ENCODE peak calls at places on chromosomes 1 and 21, in four cellular contexts. V, B, X and H are unnamed samples.
A peak's percentile ranks its signal among the peaks of the same experiment; 100 is the strongest.

GRCh38 chr1:36342426-36343185 is 19.2 kb upstream of the EVA1B start:
- DNase-seq in V (peak; percentile 62), B (no peak), X (peak; percentile 67), H (peak; percentile 55)

GRCh38 chr21:36708512-36709029 is 9.7 kb downstream of the SIM2 start:
- DNase-seq in B (no peak), V (peak; percentile 41), X (no peak), H (no peak)

GRCh38 chr1:40143891-40144575 is 17.2 kb upstream of the RLF start:
- DNase-seq in B (peak; percentile 38), X (peak; percentile 75), V (peak; percentile 91), H (peak; percentile 86)

GRCh38 chr1:226429051-226429461 is 21.2 kb upstream of the PARP1 start:
- DNase-seq in X (no peak), B (no peak), V (no peak), H (peak; percentile 44)

GRCh38 chr1:160768295-160768657 is 27.7 kb upstream of the LY9 start:
- DNase-seq in V (peak; percentile 42), B (no peak), X (peak; percentile 59), H (peak; percentile 84)

GRCh38 chr1:214009613-214010550 is 22.1 kb downstream of the PROX1 start:
- DNase-seq in X (no peak), V (no peak), B (no peak), H (no peak)

GRCh38 chr21:37871121-37871862 is 45.0 kb downstream of the KCNJ6 start:
- DNase-seq in X (no peak), B (peak; percentile 89), V (no peak), H (no peak)

GRCh38 chr1:109669246-109669948 is 1.5 kb downstream of the GSTM2 start:
- DNase-seq in X (no peak), V (no peak), B (no peak), H (peak; percentile 17)

GRCh38 chr1:22754106-22754768 is 43.6 kb downstream of the EPHB2 start:
- DNase-seq in V (no peak), B (no peak), X (no peak), H (no peak)
- H2AFZ ChIP-seq in V (no peak overlapping the region), B (peak overlapping the region; percentile 72), X (no peak overlapping the region), H (no peak overlapping the region)

DNA sequence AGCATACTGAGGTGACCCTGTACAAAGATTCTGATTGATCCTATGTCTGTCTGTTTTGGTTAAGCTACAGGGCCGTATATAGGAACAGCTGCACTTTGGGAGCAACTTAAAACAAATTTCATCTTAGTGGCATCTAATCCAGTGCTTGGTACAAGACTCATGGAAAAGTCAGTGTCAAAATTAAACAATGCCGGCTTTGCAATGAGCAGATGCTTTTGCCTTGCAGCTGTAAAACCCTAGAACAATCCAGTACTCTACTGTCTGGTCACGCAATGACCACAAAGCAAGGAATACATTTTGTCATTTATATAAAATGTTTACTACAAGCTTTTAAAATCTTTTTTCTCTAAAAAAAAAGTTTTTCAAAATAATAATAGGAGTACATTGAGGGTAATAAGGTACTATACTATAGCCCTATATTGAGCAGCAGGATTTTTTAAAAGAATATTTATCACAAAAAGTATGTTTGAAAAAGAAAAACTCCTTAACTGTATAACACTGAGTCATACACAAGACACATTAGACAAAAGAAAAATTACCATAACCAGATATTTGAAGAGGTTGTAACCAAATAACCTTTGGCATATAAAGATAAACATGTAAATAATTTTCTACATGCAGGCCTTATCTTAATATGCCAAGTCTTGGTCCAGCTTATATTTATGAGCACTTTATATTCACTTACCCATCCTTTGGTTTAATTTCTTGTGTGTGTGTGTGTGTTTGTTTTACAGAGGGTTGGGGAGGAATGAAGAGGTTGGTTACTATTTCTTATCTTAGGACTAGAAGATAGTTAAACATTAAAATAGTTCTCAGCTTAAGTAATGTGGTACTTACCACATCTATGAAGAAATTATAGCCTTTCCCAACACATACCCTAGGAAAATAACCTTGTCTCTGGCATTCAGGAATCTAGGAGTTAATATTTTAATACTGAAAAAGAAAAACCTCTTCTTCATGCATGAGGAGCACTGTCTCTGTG is 262.3 kb downstream of the FAF1 start:
- DNase-seq in B (peak; percentile 81), X (no peak), V (no peak), H (no peak)
- H3K27ac ChIP-seq in B (peak overlapping the region; percentile 30), X (no peak overlapping the region), V (peak overlapping the region; percentile 96), H (no peak overlapping the region)

DNA sequence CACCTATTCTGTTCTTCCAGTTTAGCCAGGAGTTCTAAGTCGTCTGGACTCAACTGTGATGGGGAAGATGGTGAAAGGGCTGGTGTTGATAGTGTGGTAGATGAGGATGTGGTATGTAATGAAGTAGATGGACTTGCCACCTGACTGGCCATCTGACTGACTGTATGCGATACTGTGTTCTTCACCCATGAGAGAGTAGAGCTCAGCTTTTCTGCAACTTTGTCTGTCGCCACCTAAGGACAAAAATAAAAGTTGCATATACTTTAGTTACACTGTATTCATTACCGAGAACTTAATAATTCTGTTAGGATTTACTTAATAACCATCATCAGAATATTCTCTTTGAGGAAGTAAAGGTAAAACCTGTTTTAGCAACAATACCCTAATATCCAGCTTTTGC is 48.5 kb downstream of the EVI5 start:
- DNase-seq in V (no peak), B (no peak), X (no peak), H (peak; percentile 49)
- TF ChIP-seq CTCF in V (peak; percentile 28), B (peak; percentile 17), X (peak; percentile 50), H (peak; percentile 73)

GRCh38 chr1:151049458-151049857 is 1.9 kb downstream of the C1orf56 start:
- DNase-seq in X (no peak), V (no peak), B (no peak), H (no peak)

GRCh38 chr1:151047925-151048644 is 534 bp downstream of the C1orf56 start:
- DNase-seq in X (peak; percentile 87), B (peak; percentile 56), V (peak; percentile 80), H (no peak)

GRCh38 chr1:151050051-151050688 is 2.6 kb downstream of the C1orf56 start:
- DNase-seq in X (no peak), B (no peak), V (no peak), H (no peak)

GRCh38 chr1:151047591-151047924 is at the start of gene C1orf56:
- DNase-seq in B (peak; percentile 53), V (peak; percentile 84), X (peak; percentile 79), H (no peak)

DNA sequence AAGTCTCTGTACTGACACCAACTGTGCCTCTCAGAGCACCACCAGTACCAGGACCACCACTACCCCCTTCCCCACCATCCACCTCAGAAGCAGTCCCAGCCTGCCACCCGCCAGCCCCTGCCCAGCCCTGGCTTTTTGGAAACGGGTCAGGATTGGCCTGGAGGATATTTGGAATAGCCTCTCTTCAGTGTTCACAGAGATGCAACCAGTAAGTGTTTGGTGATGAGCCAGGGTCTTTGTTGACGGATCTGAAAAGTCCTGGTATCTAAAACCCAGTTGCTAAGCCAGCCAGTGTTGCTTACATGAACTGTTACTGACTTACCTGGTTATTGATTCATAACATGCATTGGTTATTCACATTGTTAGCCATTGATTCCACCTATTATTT is 1.1 kb downstream of the C1orf56 start:
- DNase-seq in V (no peak), X (no peak), B (no peak), H (no peak)
- H2AFZ ChIP-seq in V (no peak overlapping the region), X (no peak overlapping the region), B (peak overlapping the region; percentile 58), H (no peak overlapping the region)

GRCh38 chr1:101379939-101380338 is 143.1 kb downstream of the S1PR1 start:
- DNase-seq in X (no peak), B (no peak), V (no peak), H (peak; percentile 4)
- H3K27ac ChIP-seq in X (peak overlapping the region; percentile 32), B (no peak overlapping the region), V (no peak overlapping the region), H (no peak overlapping the region)

DNA sequence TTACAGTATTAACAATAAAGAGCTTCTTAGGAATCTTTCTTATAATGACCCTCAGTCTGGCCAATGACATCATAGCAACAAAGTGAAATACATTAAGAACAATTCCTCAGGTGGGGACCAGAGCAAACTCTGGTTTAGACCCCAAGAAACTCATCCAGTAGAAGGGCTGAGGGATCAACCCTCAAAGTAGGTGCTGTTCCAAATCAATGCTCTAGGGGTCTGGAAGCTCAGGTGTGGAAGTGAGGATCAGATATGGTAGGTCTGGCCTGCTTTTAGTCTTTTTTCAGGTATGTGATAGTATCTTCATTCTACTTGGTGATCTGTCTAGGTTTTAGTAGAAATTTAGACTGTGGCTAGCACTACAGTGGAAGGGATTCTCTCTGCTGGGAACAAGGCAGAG is 291.7 kb downstream of the PDE4B start:
- DNase-seq in B (no peak), X (no peak), V (no peak), H (no peak)
- TF ChIP-seq CTCF in B (no peak), X (peak; percentile 54), V (peak; percentile 19), H (no peak)